ENCODE peak calls at places on chromosomes 13 and 19, in five cellular contexts. A is mesenchymal stem cell, Z is fibroblast of lung, D is neural progenitor cell, T is keratinocyte. L is an unnamed sample.

GRCh38 chr19:49403404-49404187 is 15.5 kb downstream of the KASH5 start:
- DNase-seq in D (peak), Z (no peak), T (no peak), A (no peak), L (peak)

GRCh38 chr19:31296741-31297390 is 52.4 kb downstream of the TSHZ3 start:
- DNase-seq in D (no peak), A (no peak), Z (no peak), T (no peak), L (no peak)

GRCh38 chr13:62040806-62041205 is 625.2 kb upstream of the PCDH20 start:
- DNase-seq in A (no peak), T (no peak), D (no peak), Z (no peak), L (no peak)

GRCh38 chr13:44927953-44928352 is 61.3 kb downstream of the NUFIP1 start:
- DNase-seq in D (no peak), Z (no peak), A (peak), T (no peak), L (no peak)

GRCh38 chr13:25977216-25977615 is 74.6 kb downstream of the SHISA2 start:
- DNase-seq in T (no peak), D (peak), A (no peak), Z (no peak), L (no peak)

GRCh38 chr19:58007285-58007684 is 4.7 kb upstream of the ZNF606 start:
- DNase-seq in T (no peak), Z (no peak), A (no peak), D (no peak), L (no peak)

GRCh38 chr13:90015565-90016507 is 1331.7 kb upstream of the MIR17HG start:
- DNase-seq in A (no peak), D (no peak), T (no peak), Z (no peak), L (no peak)

GRCh38 chr13:34899888-34900287 is 42.2 kb upstream of the NBEA start:
- DNase-seq in T (no peak), A (no peak), Z (no peak), D (no peak), L (no peak)

GRCh38 chr13:76667551-76667950 is 218.7 kb downstream of the KCTD12 start:
- DNase-seq in T (no peak), A (peak), D (no peak), Z (peak), L (no peak)

GRCh38 chr13:110651271-110651670 is 35.9 kb downstream of the NAXD start:
- DNase-seq in T (no peak), D (no peak), Z (no peak), A (no peak), L (no peak)
- H2AFZ ChIP-seq in T (no peak), D (no peak), Z (no peak), A (no peak), L (no peak)

DNA sequence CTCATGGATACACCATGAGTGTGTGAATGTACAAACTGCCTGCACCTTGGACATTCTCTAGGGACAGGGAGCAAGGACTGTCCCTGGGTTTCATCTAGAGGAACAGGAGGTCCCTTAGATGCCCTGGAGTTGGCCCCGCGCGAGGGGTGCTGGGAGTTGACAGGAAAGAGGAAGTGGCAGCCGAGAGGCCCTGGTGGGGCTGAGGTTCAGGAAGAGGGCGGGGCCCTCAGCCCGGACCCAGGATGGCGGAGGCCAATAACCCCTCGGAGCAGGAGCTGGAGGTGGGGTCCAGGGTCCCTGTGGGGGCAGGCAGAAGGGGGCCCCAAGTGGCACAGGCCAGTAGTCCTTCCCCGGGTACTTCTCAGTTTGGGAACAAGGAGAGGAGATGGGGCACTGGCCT is 6.9 kb downstream of the PKN1 start:
- DNase-seq in A (no peak), T (no peak), D (no peak), Z (no peak), L (no peak)
- H2AFZ ChIP-seq in A (no peak), T (no peak), D (no peak), Z (no peak), L (no peak)

GRCh38 chr19:14383898-14384669 is 2.8 kb downstream of the ADGRE5 start:
- DNase-seq in Z (peak), D (no peak), A (peak), T (no peak), L (peak)

GRCh38 chr19:14378890-14379289 is 2.4 kb upstream of the ADGRE5 start:
- DNase-seq in D (no peak), A (no peak), Z (no peak), T (no peak), L (no peak)

GRCh38 chr19:14381689-14382474 is 638 bp downstream of the ADGRE5 start:
- DNase-seq in D (no peak), Z (peak), T (no peak), A (peak), L (peak)

GRCh38 chr19:14385492-14385891 is 4.2 kb downstream of the ADGRE5 start:
- DNase-seq in D (no peak), A (no peak), T (no peak), Z (no peak), L (peak)

DNA sequence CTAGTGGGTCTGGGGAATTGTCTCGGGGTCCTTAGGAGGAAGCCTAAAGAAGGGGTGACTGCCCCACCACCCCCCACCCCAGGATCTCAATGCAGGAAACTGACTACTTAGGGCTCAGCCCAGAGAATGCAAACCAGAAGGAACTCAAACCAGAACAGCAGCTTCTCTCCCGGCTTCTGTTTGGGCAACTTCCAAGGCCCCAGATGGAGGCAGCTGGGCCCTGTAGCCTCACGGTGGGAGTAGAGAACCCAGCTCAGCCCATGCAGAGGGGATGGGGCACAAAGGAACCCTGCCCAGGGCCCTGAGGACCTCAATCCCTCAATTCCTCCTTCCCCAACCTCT is 2.3 kb downstream of the ADGRE5 start:
- DNase-seq in T (no peak), A (no peak), Z (peak), D (no peak), L (peak)
- H2AFZ ChIP-seq in T (no peak), A (no peak), Z (no peak), D (no peak), L (no peak)

DNA sequence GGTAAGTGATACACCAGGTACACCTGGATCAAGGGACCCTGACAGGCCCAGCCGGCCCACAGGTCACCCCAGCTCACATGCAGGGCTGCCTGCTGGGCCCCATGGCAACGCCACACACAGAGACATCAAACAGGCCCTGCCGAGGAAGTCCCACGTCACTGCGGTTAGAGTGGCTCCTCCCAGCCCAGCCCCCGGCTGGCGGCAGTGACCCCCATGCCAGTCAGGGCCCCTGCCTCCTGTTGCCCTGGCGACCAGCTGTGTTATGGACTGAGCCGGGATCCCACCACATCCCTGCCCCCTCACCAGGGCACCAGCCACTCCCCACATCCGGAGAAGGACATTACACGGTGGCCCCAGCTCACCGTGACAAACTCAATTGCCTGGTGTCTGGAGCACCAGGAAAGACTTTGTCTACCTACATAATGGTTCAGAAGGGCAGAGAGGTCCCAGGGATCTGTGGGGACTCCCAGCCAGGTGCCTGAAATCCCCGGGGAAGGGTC is 30.4 kb upstream of the NANOS3 start:
- DNase-seq in A (peak), D (peak), T (no peak), Z (peak), L (peak)
- H2AFZ ChIP-seq in A (peak), D (no peak), T (no peak), Z (no peak), L (no peak)

GRCh38 chr19:46787331-46788100 is 878 bp downstream of the SLC1A5 start:
- DNase-seq in Z (peak), A (peak), T (no peak), D (peak), L (peak)

GRCh38 chr19:46788101-46788967 is at the start of gene SLC1A5:
- DNase-seq in A (peak), T (no peak), Z (peak), D (peak), L (peak)

GRCh38 chr19:46789371-46789770 is 977 bp upstream of the SLC1A5 start:
- DNase-seq in D (no peak), A (no peak), Z (no peak), T (no peak), L (peak)

GRCh38 chr19:46787040-46787330 is 1.4 kb downstream of the SLC1A5 start:
- DNase-seq in T (no peak), A (no peak), Z (no peak), D (no peak), L (peak)

GRCh38 chr19:46788968-46789338 is 559 bp upstream of the SLC1A5 start:
- DNase-seq in Z (no peak), D (no peak), A (no peak), T (no peak), L (no peak)
- H2AFZ ChIP-seq in Z (no peak), D (no peak), A (no peak), T (no peak), L (no peak)

GRCh38 chr13:78608705-78609463 is 5.5 kb upstream of the POU4F1 start:
- DNase-seq in D (peak), Z (peak), A (no peak), T (no peak), L (no peak)
- H2AFZ ChIP-seq in D (peak), Z (no peak), A (no peak), T (peak), L (no peak)

GRCh38 chr19:4215807-4216206 is 13.5 kb upstream of the EBI3 start:
- DNase-seq in A (no peak), Z (no peak), T (no peak), D (no peak), L (peak)
- H2AFZ ChIP-seq in A (no peak), Z (no peak), T (no peak), D (no peak), L (no peak)

DNA sequence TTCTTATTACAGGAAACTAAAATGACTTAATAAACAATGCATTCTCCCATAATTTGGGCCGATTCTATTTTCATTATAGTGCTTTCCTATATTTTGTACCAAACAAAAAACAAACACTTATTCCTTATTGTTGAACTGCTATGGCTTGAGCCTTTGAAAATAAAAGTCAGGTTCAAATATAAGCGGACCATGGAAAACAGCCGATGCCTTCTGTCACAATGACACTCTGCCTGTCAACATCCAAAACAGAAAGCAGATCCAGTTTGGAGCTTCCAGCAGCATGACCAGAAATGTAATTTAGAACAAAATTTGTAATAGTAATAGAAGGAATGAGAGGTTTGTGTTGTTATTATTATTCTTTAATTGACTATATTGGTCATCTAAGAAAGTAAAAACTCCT is 194.5 kb downstream of the LHFPL6 start:
- DNase-seq in T (no peak), D (no peak), A (no peak), Z (no peak), L (no peak)
- H2AFZ ChIP-seq in T (no peak), D (no peak), A (no peak), Z (no peak), L (no peak)